ENCODE peak calls at places on chromosomes 3 and 15, in seven cellular contexts. I, M, E, Y, S, R and L are unnamed samples.

GRCh38 chr3:100591411-100591810 is 18.0 kb upstream of the ADGRG7 start:
- DNase-seq in I (no peak), M (no peak), E (no peak), Y (no peak), S (no peak), R (no peak), L (no peak)

GRCh38 chr15:82952156-82953081 is at the start of gene HOMER2:
- DNase-seq in I (peak; percentile 61), M (no peak), E (peak; percentile 50), Y (peak; percentile 23), S (no peak), R (no peak), L (no peak)

GRCh38 chr3:32725721-32726120 is 40.7 kb downstream of the CNOT10 start:
- DNase-seq in I (no peak), M (no peak), E (no peak), Y (peak; percentile 61), S (no peak), R (no peak), L (no peak)

GRCh38 chr3:197083486-197083885 is 53.9 kb upstream of the MELTF start:
- DNase-seq in I (no peak), M (no peak), E (no peak), Y (peak; percentile 81), S (peak; percentile 18), R (no peak), L (no peak)

GRCh38 chr3:32817561-32818430 is at the start of gene TRIM71:
- DNase-seq in I (peak; percentile 65), M (no peak), E (no peak), Y (no peak), S (no peak), R (no peak), L (no peak)

GRCh38 chr3:191269289-191270085 is 59.7 kb upstream of the CCDC50 start:
- DNase-seq in I (peak; percentile 26), M (no peak), E (no peak), Y (no peak), S (no peak), R (no peak), L (no peak)

GRCh38 chr15:89406218-89406716 is 71.6 kb upstream of the POLG start:
- DNase-seq in I (peak; percentile 24), M (no peak), E (no peak), Y (no peak), S (no peak), R (no peak), L (no peak)

GRCh38 chr15:68228971-68229385 is 550 bp downstream of the CLN6 start:
- DNase-seq in I (no peak), M (no peak), E (no peak), Y (peak; percentile 44), S (no peak), R (peak; percentile 67), L (no peak)

GRCh38 chr3:184814214-184814613 is 2.2 kb downstream of the VPS8 start:
- DNase-seq in I (no peak), M (no peak), E (no peak), Y (peak; percentile 53), S (no peak), R (no peak), L (no peak)

GRCh38 chr3:159884661-159885402 is 103.8 kb upstream of the IL12A start:
- DNase-seq in I (peak; percentile 49), M (no peak), E (no peak), Y (peak; percentile 68), S (no peak), R (no peak), L (peak; percentile 39)

GRCh38 chr15:88974392-88974791 is 61.2 kb upstream of the MFGE8 start:
- DNase-seq in I (no peak), M (no peak), E (no peak), Y (no peak), S (no peak), R (no peak), L (no peak)

GRCh38 chr15:69523010-69524001 is 70.7 kb downstream of the RPLP1 start:
- DNase-seq in I (peak; percentile 73), M (peak; percentile 67), E (peak; percentile 92), Y (peak; percentile 67), S (peak; percentile 66), R (peak; percentile 63), L (peak; percentile 8)

GRCh38 chr15:38127306-38127731 is 125.3 kb upstream of the SPRED1 start:
- DNase-seq in I (no peak), M (no peak), E (no peak), Y (peak; percentile 69), S (no peak), R (no peak), L (no peak)

GRCh38 chr3:27253831-27254230 is 115.4 kb downstream of the NEK10 start:
- DNase-seq in I (peak; percentile 11), M (no peak), E (peak; percentile 57), Y (peak; percentile 63), S (no peak), R (no peak), L (peak; percentile 4)

GRCh38 chr3:143302638-143303171 is 183.1 kb downstream of the CHST2 start:
- DNase-seq in I (no peak), M (no peak), E (no peak), Y (peak; percentile 79), S (no peak), R (no peak), L (no peak)

GRCh38 chr3:98884675-98885371 is 16.7 kb downstream of the DCBLD2 start:
- DNase-seq in I (no peak), M (no peak), E (no peak), Y (peak; percentile 43), S (no peak), R (no peak), L (no peak)

GRCh38 chr15:97909291-97909891 is 51.1 kb upstream of the ARRDC4 start:
- DNase-seq in I (peak; percentile 74), M (peak; percentile 56), E (peak; percentile 84), Y (peak; percentile 63), S (peak; percentile 46), R (peak; percentile 72), L (peak; percentile 5)

GRCh38 chr15:55694652-55695150 is 48.3 kb downstream of the PRTG start:
- DNase-seq in I (peak; percentile 44), M (no peak), E (no peak), Y (peak; percentile 28), S (no peak), R (no peak), L (peak; percentile 36)

GRCh38 chr3:46910166-46910760 is 32.7 kb downstream of the PTH1R start:
- DNase-seq in I (no peak), M (no peak), E (no peak), Y (no peak), S (peak; percentile 11), R (peak; percentile 38), L (no peak)

GRCh38 chr15:64740361-64741170 is 34.8 kb downstream of the RBPMS2 start:
- DNase-seq in I (peak; percentile 50), M (no peak), E (no peak), Y (peak; percentile 67), S (peak; percentile 84), R (no peak), L (no peak)

GRCh38 chr15:28918141-28918983 is 32.6 kb downstream of the APBA2 start:
- DNase-seq in I (no peak), M (no peak), E (peak; percentile 91), Y (no peak), S (no peak), R (peak; percentile 68), L (no peak)

GRCh38 chr15:58521293-58521991 is 89.7 kb downstream of the LIPC start:
- DNase-seq in I (no peak), M (no peak), E (peak; percentile 36), Y (peak; percentile 73), S (no peak), R (peak; percentile 83), L (no peak)